ENCODE peak calls at places on chromosomes 6 and 20, in six cellular contexts. Y is T-helper 9 cell; B is right atrium auricular region; T is T-helper 17 cell; K is central memory CD4-positive, alpha-beta T cell; P is T1000. C is an unnamed sample.

GRCh38 chr6:52125139-52125538 is 37.7 kb upstream of the PKHD1 start:
- DNase-seq in Y (no peak), B (no peak), T (no peak), K (no peak), P (no peak), C (no peak)

GRCh38 chr20:40956926-40957760 is 71.5 kb upstream of the TOP1 start:
- DNase-seq in Y (no peak), B (no peak), T (no peak), K (no peak), P (no peak), C (no peak)

GRCh38 chr6:20678831-20679352 is 144.6 kb downstream of the CDKAL1 start:
- DNase-seq in Y (no peak), B (no peak), T (no peak), K (no peak), P (no peak), C (no peak)

GRCh38 chr6:29705389-29706231 is 17.6 kb upstream of the HLA-F start:
- DNase-seq in Y (no peak), B (no peak), T (no peak), K (no peak), P (no peak), C (no peak)

GRCh38 chr20:37670426-37670825 is 23.4 kb upstream of the CTNNBL1 start:
- DNase-seq in Y (no peak), B (no peak), T (no peak), K (no peak), P (no peak), C (peak; percentile 85)

GRCh38 chr20:63005862-63006564 is 751 bp downstream of the BHLHE23 start:
- DNase-seq in Y (no peak), B (no peak), T (no peak), K (no peak), P (no peak), C (no peak)

GRCh38 chr6:80425089-80425823 is 318.8 kb downstream of the BCKDHB start:
- DNase-seq in Y (no peak), B (no peak), T (no peak), K (no peak), P (no peak), C (no peak)

GRCh38 chr6:1027795-1028569 is 283.9 kb upstream of the FOXQ1 start:
- DNase-seq in Y (no peak), B (peak; percentile 32), T (no peak), K (no peak), P (no peak), C (no peak)

GRCh38 chr6:43627008-43627825 is 1.8 kb downstream of the GTPBP2 start:
- DNase-seq in Y (no peak), B (peak; percentile 94), T (no peak), K (no peak), P (peak; percentile 66), C (no peak)

GRCh38 chr20:1964659-1965405 is 29.0 kb downstream of the PDYN start:
- DNase-seq in Y (no peak), B (no peak), T (no peak), K (no peak), P (no peak), C (no peak)

GRCh38 chr6:158060447-158061360 is 79.0 kb downstream of the SYNJ2 start:
- DNase-seq in Y (no peak), B (peak; percentile 94), T (no peak), K (peak; percentile 31), P (peak; percentile 72), C (peak; percentile 66)

GRCh38 chr20:49999329-49999728 is 16.5 kb downstream of the SNAI1 start:
- DNase-seq in Y (no peak), B (no peak), T (no peak), K (no peak), P (no peak), C (no peak)

GRCh38 chr6:71733970-71734899 is 152.1 kb upstream of the RIMS1 start:
- DNase-seq in Y (no peak), B (no peak), T (no peak), K (no peak), P (no peak), C (no peak)

GRCh38 chr20:31712564-31713311 is 9.9 kb downstream of the BCL2L1 start:
- DNase-seq in Y (no peak), B (peak; percentile 97), T (no peak), K (no peak), P (peak; percentile 18), C (peak; percentile 77)

GRCh38 chr6:100230115-100230975 is 234.4 kb downstream of the SIM1 start:
- DNase-seq in Y (no peak), B (no peak), T (no peak), K (no peak), P (no peak), C (no peak)

GRCh38 chr6:114524081-114524480 is 181.3 kb upstream of the HS3ST5 start:
- DNase-seq in Y (no peak), B (no peak), T (no peak), K (no peak), P (no peak), C (no peak)

GRCh38 chr6:133894795-133895401 is 6.0 kb downstream of the TCF21 start:
- DNase-seq in Y (no peak), B (no peak), T (no peak), K (no peak), P (no peak), C (no peak)

GRCh38 chr6:56961151-56961550 is 6.2 kb downstream of the BEND6 start:
- DNase-seq in Y (no peak), B (no peak), T (no peak), K (no peak), P (no peak), C (no peak)

GRCh38 chr6:34462561-34462971 is 3.3 kb upstream of the PACSIN1 start:
- DNase-seq in Y (no peak), B (peak; percentile 60), T (no peak), K (no peak), P (peak; percentile 40), C (no peak)

GRCh38 chr20:58327211-58327610 is 17.7 kb downstream of the RAB22A start:
- DNase-seq in Y (no peak), B (no peak), T (no peak), K (no peak), P (no peak), C (no peak)

GRCh38 chr6:100267002-100267401 is 197.7 kb downstream of the SIM1 start:
- DNase-seq in Y (no peak), B (no peak), T (no peak), K (no peak), P (no peak), C (no peak)

GRCh38 chr6:157667211-157668033 is 155.6 kb upstream of the SNX9 start:
- DNase-seq in Y (peak; percentile 38), B (no peak), T (peak; percentile 17), K (peak; percentile 37), P (peak; percentile 32), C (peak; percentile 60)

C was measured in posterior cingulate gyrus.